ENCODE peak calls at places on chromosomes 11 and 22, in nine cellular contexts. S is kidney, T is heart right ventricle, Z is fibroblast of mammary gland, G is A549, B is AG04449, Q is Peyer's patch, K is transverse colon, V is AG04450. D is an unnamed sample.

GRCh38 chr11:1217151-1217550 is 5.7 kb upstream of the MUC5B start:
- DNase-seq in Q (no peak), B (no peak), Z (no peak), K (no peak), S (no peak), T (no peak), G (no peak), V (no peak), D (no peak)

GRCh38 chr11:61797263-61797944 is 4.7 kb downstream of the FEN1 start:
- DNase-seq in Z (peak; percentile 87), G (peak; percentile 84), B (no peak), Q (peak; percentile 74), V (peak; percentile 82), T (peak; percentile 86), S (no peak), K (peak; percentile 83), D (peak; percentile 86)

GRCh38 chr11:1389103-1389931 is 417 bp upstream of the BRSK2 start:
- DNase-seq in V (peak; percentile 89), Z (peak; percentile 92), S (peak; percentile 99), B (peak; percentile 55), G (peak; percentile 96), T (peak; percentile 97), Q (peak; percentile 95), K (peak; percentile 95), D (peak; percentile 87)

GRCh38 chr11:69884751-69885150 is 65.5 kb upstream of the FGF3 start:
- DNase-seq in S (no peak), G (no peak), K (no peak), T (no peak), Z (no peak), V (no peak), B (no peak), Q (no peak), D (no peak)

GRCh38 chr11:24900524-24900923 is 403.7 kb downstream of the LUZP2 start:
- DNase-seq in G (no peak), K (no peak), Q (no peak), V (no peak), B (no peak), S (no peak), T (no peak), Z (no peak), D (no peak)

GRCh38 chr11:113752932-113753331 is 20.6 kb downstream of the ZW10 start:
- DNase-seq in B (no peak), S (no peak), T (no peak), Z (no peak), K (no peak), G (no peak), Q (no peak), V (no peak), D (no peak)

GRCh38 chr11:123590296-123590912 is 64.0 kb downstream of the SCN3B start:
- DNase-seq in S (peak; percentile 87), B (no peak), K (peak; percentile 66), V (no peak), Q (no peak), G (peak; percentile 91), Z (peak; percentile 16), T (peak; percentile 51), D (no peak)

GRCh38 chr11:128040603-128041002 is 546.8 kb downstream of the ETS1 start:
- DNase-seq in V (no peak), T (no peak), B (no peak), G (no peak), K (no peak), Z (peak; percentile 48), Q (no peak), S (no peak), D (no peak)

GRCh38 chr11:46051102-46051501 is 70.2 kb downstream of the PHF21A start:
- DNase-seq in T (no peak), B (no peak), K (no peak), Q (no peak), Z (no peak), G (no peak), V (no peak), S (no peak), D (no peak)

GRCh38 chr11:43937434-43938411 is 4.7 kb upstream of the C11orf96 start:
- DNase-seq in Q (no peak), S (no peak), G (peak; percentile 62), V (no peak), B (peak; percentile 59), Z (peak; percentile 63), T (no peak), K (no peak), D (no peak)

GRCh38 chr22:19206287-19206686 is 27.8 kb upstream of the SLC25A1 start:
- DNase-seq in B (no peak), G (no peak), Q (no peak), K (no peak), S (no peak), V (no peak), Z (no peak), T (no peak), D (no peak)

GRCh38 chr11:10973416-10973815 is 115.6 kb upstream of the ZBED5 start:
- DNase-seq in Z (no peak), T (no peak), B (no peak), K (no peak), S (no peak), V (no peak), Q (no peak), G (no peak), D (no peak)

GRCh38 chr11:79950741-79951140 is 509.9 kb upstream of the TENM4 start:
- DNase-seq in G (no peak), T (no peak), K (no peak), V (no peak), S (no peak), Q (no peak), B (no peak), Z (no peak), D (no peak)

GRCh38 chr11:79956061-79956460 is 515.2 kb upstream of the TENM4 start:
- DNase-seq in T (no peak), K (no peak), V (no peak), G (no peak), S (no peak), Z (no peak), B (no peak), Q (no peak), D (no peak)

GRCh38 chr11:79950172-79950571 is 509.3 kb upstream of the TENM4 start:
- DNase-seq in B (no peak), T (no peak), S (no peak), V (no peak), Q (no peak), G (no peak), Z (no peak), K (no peak), D (no peak)

GRCh38 chr11:79949574-79949973 is 508.7 kb upstream of the TENM4 start:
- DNase-seq in T (no peak), B (no peak), Q (no peak), V (no peak), S (no peak), Z (no peak), K (no peak), G (no peak), D (no peak)

DNA sequence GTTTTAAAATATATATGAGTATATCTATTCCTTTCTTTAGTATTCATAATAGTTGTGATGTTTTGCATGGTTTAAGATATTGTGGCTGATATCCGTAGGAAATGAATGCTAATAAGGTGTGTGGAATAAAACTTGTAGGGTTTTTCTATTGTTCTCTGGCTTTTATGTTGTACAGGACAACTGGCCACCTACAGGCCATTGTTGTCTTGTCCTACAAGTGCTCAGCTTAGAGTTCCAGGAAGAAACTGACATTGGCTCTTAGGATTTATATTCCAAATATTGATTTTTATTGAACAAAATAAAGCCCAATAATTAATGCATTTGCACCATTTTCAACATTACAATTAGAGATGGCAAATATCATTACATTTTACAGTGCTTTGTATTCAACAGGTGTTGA is 512.8 kb upstream of the TENM4 start:
- DNase-seq in Z (no peak), Q (no peak), T (no peak), S (no peak), B (no peak), K (no peak), G (no peak), V (no peak), D (no peak)
- TF ChIP-seq CTCF in Z (no peak), Q (no peak), T (no peak), S (no peak), B (no peak), K (no peak), G (no peak), V (peak; percentile 24), D (no peak)

GRCh38 chr11:131691558-131692041 is 321.2 kb downstream of the NTM start:
- DNase-seq in T (no peak), B (no peak), Z (peak; percentile 31), G (no peak), Q (no peak), V (no peak), K (no peak), S (peak; percentile 54), D (no peak)
- TF ChIP-seq CTCF in T (peak; percentile 46), B (peak; percentile 81), Z (peak; percentile 36), G (no peak), Q (peak; percentile 16), V (peak; percentile 62), K (peak; percentile 19), S (peak; percentile 42), D (peak; percentile 64)

GRCh38 chr22:45192701-45193187 is 29.0 kb downstream of the NUP50 start:
- DNase-seq in V (no peak), T (no peak), K (no peak), Z (no peak), B (no peak), G (no peak), S (no peak), Q (no peak), D (no peak)
- TF ChIP-seq CTCF in V (peak; percentile 5), T (no peak), K (no peak), Z (peak; percentile 6), B (no peak), G (peak; percentile 15), S (no peak), Q (no peak), D (no peak)

GRCh38 chr11:2869561-2870427 is 15.8 kb downstream of the CDKN1C start:
- DNase-seq in S (no peak), B (no peak), Z (no peak), K (no peak), Q (no peak), G (no peak), V (no peak), T (no peak), D (no peak)

GRCh38 chr11:2870955-2871720 is 14.4 kb downstream of the CDKN1C start:
- DNase-seq in Z (no peak), K (no peak), B (no peak), S (no peak), G (no peak), V (no peak), Q (no peak), T (no peak), D (no peak)

GRCh38 chr11:2868604-2869526 is 16.7 kb downstream of the CDKN1C start:
- DNase-seq in B (no peak), T (no peak), Z (no peak), K (no peak), G (no peak), V (no peak), S (no peak), Q (no peak), D (no peak)

GRCh38 chr11:2867722-2868548 is 17.6 kb downstream of the CDKN1C start:
- DNase-seq in Q (no peak), Z (no peak), B (no peak), K (no peak), G (no peak), V (no peak), S (no peak), T (no peak), D (no peak)

DNA sequence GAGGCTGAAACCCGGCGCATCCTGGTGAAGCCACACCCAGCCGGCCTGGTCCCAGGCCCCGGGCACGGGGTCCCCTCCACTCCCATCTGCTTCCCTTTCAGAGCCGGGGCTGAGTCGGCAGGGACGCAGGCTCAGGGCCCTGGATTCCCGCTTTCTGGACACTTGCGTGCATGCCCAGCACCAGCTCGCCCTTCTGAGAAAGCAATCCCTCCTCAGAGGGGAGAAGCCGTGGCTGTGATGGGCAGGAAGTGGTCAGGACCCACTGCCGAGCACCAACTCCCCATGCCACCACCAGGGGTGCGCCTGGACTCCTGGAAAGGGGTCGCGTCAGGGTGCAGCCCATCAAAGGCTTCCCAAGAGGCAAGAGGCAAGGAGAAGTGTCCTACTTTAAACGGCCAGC is 15.1 kb downstream of the CDKN1C start:
- DNase-seq in G (no peak), K (no peak), Q (no peak), Z (no peak), V (no peak), B (no peak), S (no peak), T (no peak), D (no peak)
- TF ChIP-seq CTCF in G (no peak), K (no peak), Q (no peak), Z (no peak), V (no peak), B (no peak), S (no peak), T (no peak), D (no peak)

D was measured in astrocyte of the cerebellum.